ENCODE peak calls at places on chromosomes 11 and 22, in five cellular contexts. V is right atrium auricular region, T is cardiac muscle cell, F is tibial artery, K is endothelial cell of umbilical vein. R is an unnamed sample.
A peak's percentile ranks its signal among the peaks of the same experiment; 100 is the strongest.

GRCh38 chr22:26461188-26461810 is 22.3 kb downstream of the HPS4 start:
- DNase-seq in V (no peak), T (peak; percentile 45), F (peak; percentile 65), K (peak; percentile 53), R (no peak)

GRCh38 chr11:17734418-17734911 is at the start of gene KCNC1:
- DNase-seq in V (no peak), T (peak; percentile 55), F (peak; percentile 46), K (peak; percentile 27), R (no peak)

GRCh38 chr22:29083576-29084566 is 11.0 kb downstream of the KREMEN1 start:
- DNase-seq in V (no peak), T (peak; percentile 40), F (no peak), K (no peak), R (no peak)

GRCh38 chr11:89203814-89204213 is 26.1 kb downstream of the TYR start:
- DNase-seq in V (no peak), T (no peak), F (no peak), K (no peak), R (no peak)

GRCh38 chr22:27206001-27206746 is 548.8 kb downstream of the MIAT start:
- DNase-seq in V (no peak), T (peak; percentile 34), F (no peak), K (no peak), R (no peak)

GRCh38 chr11:92623055-92623454 is 346.4 kb upstream of the MTNR1B start:
- DNase-seq in V (no peak), T (no peak), F (no peak), K (no peak), R (no peak)

GRCh38 chr22:17858033-17858432 is 83.8 kb upstream of the BID start:
- DNase-seq in V (no peak), T (no peak), F (no peak), K (no peak), R (no peak)

GRCh38 chr11:25535462-25535861 is 796.5 kb upstream of the ANO3 start:
- DNase-seq in V (peak; percentile 61), T (peak; percentile 61), F (peak; percentile 63), K (no peak), R (no peak)

GRCh38 chr11:102446606-102447005 is 6.0 kb downstream of the TMEM123 start:
- DNase-seq in V (no peak), T (peak; percentile 70), F (no peak), K (peak; percentile 70), R (no peak)

GRCh38 chr11:120280566-120281160 is 40.7 kb downstream of the POU2F3 start:
- DNase-seq in V (no peak), T (no peak), F (no peak), K (no peak), R (no peak)

GRCh38 chr11:102727890-102728289 is 3.1 kb upstream of the MMP8 start:
- DNase-seq in V (no peak), T (peak; percentile 45), F (no peak), K (peak; percentile 89), R (no peak)

GRCh38 chr11:66284526-66285078 is 4.3 kb downstream of the YIF1A start:
- DNase-seq in V (no peak), T (no peak), F (no peak), K (no peak), R (no peak)

GRCh38 chr22:17633217-17633997 is 4.9 kb upstream of the ATP6V1E1 start:
- DNase-seq in V (no peak), T (peak; percentile 81), F (no peak), K (no peak), R (no peak)

GRCh38 chr11:95641506-95641905 is 148.1 kb downstream of the FAM76B start:
- DNase-seq in V (no peak), T (no peak), F (peak; percentile 90), K (no peak), R (no peak)

GRCh38 chr11:44624761-44625221 is 59.3 kb downstream of the CD82 start:
- DNase-seq in V (peak; percentile 40), T (no peak), F (no peak), K (no peak), R (no peak)

GRCh38 chr11:11524436-11525038 is 97.3 kb downstream of the GALNT18 start:
- DNase-seq in V (no peak), T (no peak), F (no peak), K (no peak), R (no peak)
- H3K4me1 ChIP-seq in V (no peaks in the 10 kb centered on the region), T (no peaks in the 10 kb centered on the region), F (peaks cover 44% of the 10 kb centered on the region), K (no peaks in the 10 kb centered on the region), R (peaks cover 18% of the 10 kb centered on the region)

DNA sequence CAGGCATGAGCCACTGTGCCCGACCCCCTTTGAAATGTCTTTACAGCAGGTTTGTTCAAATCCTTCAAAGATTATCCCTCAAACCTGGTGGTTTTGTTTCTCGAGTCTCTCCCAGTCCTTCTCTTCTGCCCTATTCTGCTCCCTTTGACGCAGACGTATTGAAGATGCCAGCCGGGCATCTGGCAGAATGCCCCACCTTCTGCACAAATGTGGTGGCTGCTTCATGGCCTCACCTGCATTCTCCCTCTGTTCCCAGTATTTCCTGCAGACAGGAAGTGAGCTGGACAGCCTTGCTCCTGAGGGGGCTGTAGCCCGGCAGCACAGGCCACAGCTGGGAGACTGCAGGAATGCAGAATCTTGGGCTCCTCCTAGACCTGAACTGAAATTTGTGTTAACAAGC is 4.8 kb upstream of the NAP1L4 start:
- DNase-seq in V (no peak), T (no peak), F (no peak), K (no peak), R (no peak)
- TF ChIP-seq CTCF in V (no peak), T (no peak), F (no peak), K (no peak), R (no peak)

GRCh38 chr11:19953909-19954308 is 206.4 kb downstream of the DBX1 start:
- DNase-seq in V (no peak), T (peak; percentile 78), F (no peak), K (peak; percentile 78), R (no peak)

GRCh38 chr11:19957301-19957985 is 202.8 kb downstream of the DBX1 start:
- DNase-seq in V (no peak), T (no peak), F (no peak), K (no peak), R (no peak)

GRCh38 chr11:19954899-19955298 is 205.4 kb downstream of the DBX1 start:
- DNase-seq in V (no peak), T (peak; percentile 20), F (no peak), K (no peak), R (no peak)

GRCh38 chr11:19956228-19956627 is 204.0 kb downstream of the DBX1 start:
- DNase-seq in V (no peak), T (no peak), F (no peak), K (no peak), R (no peak)

DNA sequence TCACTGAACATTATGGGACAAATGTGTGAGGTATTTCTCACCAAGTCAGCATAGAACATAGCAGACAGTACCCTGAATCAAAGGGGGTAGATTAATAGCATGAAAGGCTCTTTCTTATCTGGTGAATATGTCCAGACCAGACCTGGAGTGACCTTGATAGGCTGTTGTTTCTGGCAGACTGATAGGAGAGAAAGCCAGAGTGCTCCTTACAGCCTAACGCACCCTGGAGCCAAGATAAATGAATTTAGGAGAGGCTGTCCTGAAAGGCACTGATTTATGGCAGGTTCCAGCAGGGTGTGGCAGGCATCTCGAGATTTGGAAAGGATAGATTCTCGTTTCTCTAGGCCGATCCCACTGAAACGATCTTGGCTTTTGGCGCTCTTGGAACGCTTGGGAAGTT is 204.6 kb downstream of the DBX1 start:
- DNase-seq in V (no peak), T (no peak), F (no peak), K (no peak), R (no peak)
- H3K4me1 ChIP-seq in V (no peaks in the 10 kb centered on the region), T (peaks cover 59% of the 10 kb centered on the region), F (peaks cover 88% of the 10 kb centered on the region), K (peaks cover 44% of the 10 kb centered on the region), R (no peaks in the 10 kb centered on the region)

DNA sequence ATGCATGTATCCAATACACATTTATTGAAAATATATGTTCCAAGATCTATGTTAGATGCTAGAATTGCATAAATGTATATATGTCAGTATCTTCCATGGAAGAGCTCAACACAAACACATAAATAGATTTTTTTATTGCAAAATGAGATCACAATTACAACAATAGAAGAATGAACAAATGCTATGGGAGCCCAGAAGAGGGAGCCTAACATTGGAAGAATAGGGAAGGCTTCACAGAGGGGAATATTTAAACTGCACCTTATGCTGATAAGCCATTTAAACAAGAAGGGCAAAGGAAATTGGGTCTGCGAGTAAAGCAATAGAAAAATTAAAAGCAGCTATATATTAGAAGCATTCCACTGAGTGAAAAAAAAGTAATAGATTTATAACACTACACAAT is 96.1 kb upstream of the LRRC55 start:
- DNase-seq in V (no peak), T (no peak), F (no peak), K (peak; percentile 48), R (no peak)
- TF ChIP-seq CTCF in V (no peak), T (peak; percentile 21), F (no peak), K (no peak), R (no peak)

DNA sequence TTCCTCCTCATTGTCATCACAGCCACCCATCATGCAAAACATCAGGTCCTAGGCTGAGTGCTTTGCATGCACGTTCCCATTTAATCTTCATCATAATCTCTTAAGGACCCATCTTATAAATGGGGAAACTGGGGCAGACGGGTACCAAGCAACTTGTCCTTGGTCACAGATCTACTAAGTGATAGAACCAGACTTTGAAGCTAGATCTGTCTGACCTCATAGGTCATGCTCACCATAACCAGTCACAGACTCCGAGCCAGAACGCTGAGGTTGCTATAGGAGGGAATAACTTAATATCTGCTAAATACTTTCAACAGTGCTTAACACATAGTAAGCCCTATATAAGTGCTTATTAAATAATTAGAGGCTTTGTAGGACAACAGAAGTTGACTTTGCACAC is 37.7 kb downstream of the POU2AF3 start:
- DNase-seq in V (no peak), T (no peak), F (no peak), K (no peak), R (no peak)
- H3K4me1 ChIP-seq in V (no peaks in the 10 kb centered on the region), T (no peaks in the 10 kb centered on the region), F (peaks cover 39% of the 10 kb centered on the region), K (no peaks in the 10 kb centered on the region), R (no peaks in the 10 kb centered on the region)

GRCh38 chr11:111064118-111064517 is 181.4 kb upstream of the POU2AF2 start:
- DNase-seq in V (no peak), T (peak; percentile 60), F (no peak), K (no peak), R (no peak)

GRCh38 chr11:111067994-111068393 is 177.5 kb upstream of the POU2AF2 start:
- DNase-seq in V (no peak), T (no peak), F (no peak), K (no peak), R (no peak)

GRCh38 chr11:111066861-111067260 is 178.7 kb upstream of the POU2AF2 start:
- DNase-seq in V (no peak), T (no peak), F (no peak), K (no peak), R (no peak)

GRCh38 chr11:111063711-111064110 is 181.8 kb upstream of the POU2AF2 start:
- DNase-seq in V (no peak), T (peak; percentile 21), F (no peak), K (no peak), R (no peak)

DNA sequence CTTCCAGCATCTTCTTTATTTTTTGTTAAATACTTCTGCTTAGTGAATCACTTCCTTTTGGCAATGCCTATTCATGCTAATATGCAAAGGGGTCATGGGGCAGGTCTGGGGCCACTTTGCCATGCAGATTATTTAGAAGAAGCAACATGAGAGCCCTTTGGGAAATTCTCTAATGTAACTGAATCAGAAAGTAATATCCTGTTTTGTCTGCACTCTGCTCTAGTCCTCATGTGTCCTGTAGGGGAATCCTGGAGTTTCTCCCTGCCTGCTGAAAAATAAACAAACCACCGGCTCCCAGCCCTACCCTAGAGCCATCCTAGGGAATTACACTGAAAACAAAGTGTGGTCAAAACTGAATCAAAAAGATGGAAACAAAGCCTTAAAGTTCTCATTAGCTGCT is 176.4 kb upstream of the POU2AF2 start:
- DNase-seq in V (no peak), T (peak; percentile 62), F (no peak), K (peak; percentile 57), R (no peak)
- TF ChIP-seq CTCF in V (no peak), T (peak; percentile 52), F (no peak), K (peak; percentile 21), R (no peak)